ENCODE peak calls at places on chromosomes 2 and 18, in six cellular contexts. D is K562, S is GM23248, V is H9, O is fibroblast of lung, K is hepatocyte. L is an unnamed sample. For H3K9me3 and H4K20me1, the result is how much of the 10 kb centered on the place peaks cover.

GRCh38 chr18:43590182-43590903 is 313.1 kb upstream of the SYT4 start:
- DNase-seq in D (no peak), S (peak), V (no peak), O (no peak), K (peak), L (no peak)

GRCh38 chr2:215140166-215140707 is 1.8 kb upstream of the ABCA12 start:
- DNase-seq in D (no peak), S (peak), V (no peak), O (no peak), K (no peak), L (no peak)

GRCh38 chr2:135132314-135132713 is 80.2 kb downstream of the RAB3GAP1 start:
- DNase-seq in D (no peak), S (peak), V (no peak), O (peak), K (no peak), L (no peak)

GRCh38 chr2:40049782-40050181 is 270.7 kb upstream of the THUMPD2 start:
- DNase-seq in D (no peak), S (peak), V (no peak), O (no peak), K (peak), L (no peak)

GRCh38 chr18:58135170-58135569 is 91.1 kb downstream of the NEDD4L start:
- DNase-seq in D (no peak), S (peak), V (no peak), O (peak), K (no peak), L (no peak)

GRCh38 chr2:23563673-23564617 is 179.0 kb downstream of the KLHL29 start:
- DNase-seq in D (no peak), S (peak), V (peak), O (peak), K (no peak), L (no peak)

GRCh38 chr18:43720036-43720435 is 442.7 kb upstream of the SYT4 start:
- DNase-seq in D (no peak), S (no peak), V (no peak), O (peak), K (no peak), L (no peak)

GRCh38 chr2:173355866-173356508 is 1.3 kb downstream of the CDCA7 start:
- DNase-seq in D (no peak), S (peak), V (no peak), O (peak), K (peak), L (peak)

GRCh38 chr2:107582487-107582886 is 244.2 kb upstream of the RGPD4 start:
- DNase-seq in D (no peak), S (no peak), V (no peak), O (no peak), K (no peak), L (no peak)

GRCh38 chr2:16239296-16239850 is 299.0 kb downstream of the MYCN start:
- DNase-seq in D (no peak), S (no peak), V (no peak), O (no peak), K (no peak), L (no peak)

GRCh38 chr18:2923464-2923863 is 76.7 kb downstream of the EMILIN2 start:
- DNase-seq in D (no peak), S (no peak), V (no peak), O (no peak), K (no peak), L (no peak)

GRCh38 chr2:106560773-106561172 is 73.6 kb downstream of the CD8B2 start:
- DNase-seq in D (no peak), S (no peak), V (no peak), O (no peak), K (no peak), L (no peak)
- H3K9me3 ChIP-seq in D (under half), S (under half), V (under half), O (under half), K (under half), L (under half)

GRCh38 chr2:191008286-191008685 is 5.7 kb downstream of the STAT1 start:
- DNase-seq in D (no peak), S (no peak), V (no peak), O (no peak), K (no peak), L (no peak)

GRCh38 chr2:191003405-191004309 is 10.3 kb downstream of the STAT1 start:
- DNase-seq in D (no peak), S (no peak), V (no peak), O (no peak), K (no peak), L (no peak)

GRCh38 chr2:191006297-191006696 is 7.7 kb downstream of the STAT1 start:
- DNase-seq in D (no peak), S (no peak), V (no peak), O (no peak), K (no peak), L (no peak)

GRCh38 chr2:191009541-191010374 is 4.2 kb downstream of the STAT1 start:
- DNase-seq in D (no peak), S (peak), V (no peak), O (peak), K (no peak), L (no peak)

GRCh38 chr2:191006997-191007604 is 6.9 kb downstream of the STAT1 start:
- DNase-seq in D (no peak), S (no peak), V (no peak), O (no peak), K (no peak), L (no peak)
- H4K20me1 ChIP-seq in D (under half), S (under half), V (under half), O (under half), K (under half), L (under half)

GRCh38 chr2:179096090-179096489 is 46.2 kb upstream of the CCDC141 start:
- DNase-seq in D (no peak), S (no peak), V (no peak), O (no peak), K (no peak), L (no peak)
- H3K9me3 ChIP-seq in D (under half), S (under half), V (under half), O (under half), K (under half), L (under half)

DNA sequence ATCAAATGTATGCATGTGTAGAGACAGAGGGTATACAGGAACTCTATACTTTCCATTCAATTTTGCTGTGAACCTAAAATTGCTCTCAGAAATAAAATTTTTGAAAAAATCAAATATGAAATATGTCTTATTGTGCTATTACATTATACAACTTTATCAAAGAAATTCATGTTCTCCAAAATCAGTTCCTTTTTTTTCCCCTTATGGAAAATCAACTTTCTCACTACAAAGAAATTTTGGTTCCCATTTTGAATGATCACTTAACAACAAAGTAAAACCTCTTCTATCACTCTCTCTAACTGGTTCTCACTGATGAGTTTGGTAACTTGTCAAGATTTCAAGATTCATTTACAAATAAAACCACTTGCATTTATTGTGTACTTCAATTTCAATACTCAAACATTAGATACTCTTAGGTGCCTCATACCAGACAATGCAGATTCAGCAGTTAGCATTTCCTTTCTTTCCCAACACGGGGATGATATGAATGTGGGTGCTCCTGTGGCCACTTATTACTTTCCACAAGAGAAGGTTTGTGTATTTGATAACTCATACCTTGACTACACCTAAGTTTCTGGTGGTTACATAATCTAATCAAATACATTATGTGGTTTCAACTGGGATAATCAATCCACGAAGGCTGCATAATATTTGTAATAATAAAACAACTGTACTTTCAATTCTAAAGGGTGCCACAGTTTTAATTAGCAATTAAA is 6.4 kb downstream of the PSME4 start:
- DNase-seq in D (no peak), S (no peak), V (no peak), O (no peak), K (no peak), L (no peak)
- H4K20me1 ChIP-seq in D (under half), S (under half), V (under half), O (under half), K (half or more), L (under half)

GRCh38 chr2:239477606-239478005 is 76.8 kb upstream of the HDAC4 start:
- DNase-seq in D (no peak), S (no peak), V (no peak), O (no peak), K (no peak), L (no peak)
- H3K9me3 ChIP-seq in D (under half), S (under half), V (under half), O (under half), K (under half), L (under half)

GRCh38 chr2:231460073-231460861 is 4.0 kb downstream of the NCL start:
- DNase-seq in D (no peak), S (no peak), V (no peak), O (no peak), K (no peak), L (no peak)
- H4K20me1 ChIP-seq in D (under half), S (under half), V (under half), O (under half), K (half or more), L (half or more)

GRCh38 chr2:94767336-94767735 is 103.9 kb upstream of the TEKT4 start:
- DNase-seq in D (no peak), S (no peak), V (no peak), O (no peak), K (no peak), L (no peak)
- H3K9me3 ChIP-seq in D (under half), S (under half), V (half or more), O (under half), K (under half), L (under half)

GRCh38 chr2:85756822-85757435 is 3.1 kb downstream of the ATOH8 start:
- DNase-seq in D (no peak), S (no peak), V (no peak), O (no peak), K (no peak), L (no peak)
- H4K20me1 ChIP-seq in D (under half), S (under half), V (under half), O (under half), K (under half), L (under half)

GRCh38 chr2:185014076-185014475 is 415.7 kb downstream of the ZNF804A start:
- DNase-seq in D (no peak), S (no peak), V (no peak), O (no peak), K (no peak), L (no peak)
- H3K9me3 ChIP-seq in D (under half), S (under half), V (under half), O (under half), K (under half), L (under half)